ENCODE peak calls at places on chromosomes 1 and 21, in five cellular contexts. V, L, E, U and Q are unnamed samples. For H3K27me3, the result is how much of the 10 kb centered on the place peaks cover.

GRCh38 chr1:68104155-68104554 is 53.7 kb upstream of the DIRAS3 start:
- DNase-seq in V (no peak), L (no peak), E (no peak), U (no peak), Q (no peak)

GRCh38 chr1:50661626-50662025 is 238.4 kb upstream of the DMRTA2 start:
- DNase-seq in V (no peak), L (no peak), E (no peak), U (no peak), Q (no peak)

GRCh38 chr1:174135200-174135599 is 24.1 kb upstream of the RABGAP1L start:
- DNase-seq in V (no peak), L (no peak), E (no peak), U (no peak), Q (no peak)

GRCh38 chr1:197130677-197131304 is 15.7 kb downstream of the ASPM start:
- DNase-seq in V (no peak), L (no peak), E (no peak), U (no peak), Q (no peak)

GRCh38 chr1:18807334-18808063 is 52.0 kb downstream of the TAS1R2 start:
- DNase-seq in V (peak), L (no peak), E (no peak), U (no peak), Q (no peak)

GRCh38 chr1:29653034-29653810 is 416.9 kb downstream of the PTPRU start:
- DNase-seq in V (peak), L (no peak), E (no peak), U (no peak), Q (no peak)

GRCh38 chr1:161069201-161069685 is 448 bp downstream of the ARHGAP30 start:
- DNase-seq in V (no peak), L (no peak), E (no peak), U (no peak), Q (no peak)

GRCh38 chr1:211564084-211564483 is 14.9 kb downstream of the SLC30A1 start:
- DNase-seq in V (no peak), L (no peak), E (no peak), U (no peak), Q (no peak)

GRCh38 chr1:229042482-229042881 is 228.4 kb upstream of the RAB4A start:
- DNase-seq in V (no peak), L (no peak), E (no peak), U (no peak), Q (no peak)

GRCh38 chr1:203274603-203275381 is 30.5 kb upstream of the BTG2 start:
- DNase-seq in V (no peak), L (no peak), E (no peak), U (no peak), Q (no peak)

GRCh38 chr1:235138821-235139220 is 10.2 kb upstream of the TOMM20 start:
- DNase-seq in V (no peak), L (no peak), E (no peak), U (no peak), Q (no peak)

GRCh38 chr1:3067671-3068399 is 1.2 kb upstream of the PRDM16 start:
- DNase-seq in V (no peak), L (no peak), E (no peak), U (no peak), Q (no peak)

GRCh38 chr1:241156231-241156965 is 200.6 kb downstream of the RGS7 start:
- DNase-seq in V (no peak), L (no peak), E (no peak), U (no peak), Q (no peak)

GRCh38 chr21:44598031-44598430 is 2.4 kb upstream of the KRTAP10-7 start:
- DNase-seq in V (no peak), L (no peak), E (no peak), U (no peak), Q (no peak)

GRCh38 chr1:197614916-197615692 is 160.2 kb downstream of the DENND1B start:
- DNase-seq in V (peak), L (peak), E (peak), U (no peak), Q (peak)

GRCh38 chr1:153260980-153261792 is 1.7 kb downstream of the LORICRIN start:
- DNase-seq in V (peak), L (no peak), E (no peak), U (no peak), Q (no peak)

GRCh38 chr1:36446261-36446660 is 4.0 kb downstream of the OSCP1 start:
- DNase-seq in V (peak), L (peak), E (no peak), U (no peak), Q (no peak)

GRCh38 chr1:183349201-183349711 is 68.9 kb downstream of the NMNAT2 start:
- DNase-seq in V (no peak), L (no peak), E (no peak), U (no peak), Q (no peak)

GRCh38 chr1:211285196-211285595 is 26.0 kb downstream of the RCOR3 start:
- DNase-seq in V (no peak), L (no peak), E (no peak), U (no peak), Q (no peak)

GRCh38 chr21:25660233-25660632 is 21.2 kb downstream of the JAM2 start:
- DNase-seq in V (no peak), L (no peak), E (no peak), U (no peak), Q (no peak)

GRCh38 chr1:228351850-228352249 is 54.8 kb downstream of the TRIM11 start:
- DNase-seq in V (no peak), L (no peak), E (no peak), U (no peak), Q (no peak)

GRCh38 chr1:227788279-227789041 is 27.0 kb upstream of the PRSS38 start:
- DNase-seq in V (peak), L (peak), E (no peak), U (peak), Q (peak)

GRCh38 chr1:206706298-206706791 is 21.6 kb downstream of the MAPKAPK2 start:
- DNase-seq in V (no peak), L (no peak), E (no peak), U (no peak), Q (no peak)

GRCh38 chr1:104878203-104878911 is 1128.7 kb downstream of the AMY1C start:
- DNase-seq in V (no peak), L (peak), E (no peak), U (peak), Q (no peak)

GRCh38 chr1:88983791-88984552 is 8.5 kb downstream of the KYAT3 start:
- DNase-seq in V (peak), L (peak), E (no peak), U (no peak), Q (peak)
- H3K27me3 ChIP-seq in V (under half), L (under half), E (under half), U (under half), Q (under half)

GRCh38 chr1:47934243-47934805 is 62.9 kb downstream of the TRABD2B start:
- DNase-seq in V (no peak), L (no peak), E (no peak), U (no peak), Q (no peak)

GRCh38 chr1:47935163-47935562 is 62.0 kb downstream of the TRABD2B start:
- DNase-seq in V (no peak), L (no peak), E (no peak), U (no peak), Q (no peak)

GRCh38 chr1:47930215-47930885 is 66.8 kb downstream of the TRABD2B start:
- DNase-seq in V (no peak), L (no peak), E (no peak), U (no peak), Q (no peak)

GRCh38 chr1:47932744-47933143 is 64.4 kb downstream of the TRABD2B start:
- DNase-seq in V (no peak), L (no peak), E (no peak), U (no peak), Q (no peak)

DNA sequence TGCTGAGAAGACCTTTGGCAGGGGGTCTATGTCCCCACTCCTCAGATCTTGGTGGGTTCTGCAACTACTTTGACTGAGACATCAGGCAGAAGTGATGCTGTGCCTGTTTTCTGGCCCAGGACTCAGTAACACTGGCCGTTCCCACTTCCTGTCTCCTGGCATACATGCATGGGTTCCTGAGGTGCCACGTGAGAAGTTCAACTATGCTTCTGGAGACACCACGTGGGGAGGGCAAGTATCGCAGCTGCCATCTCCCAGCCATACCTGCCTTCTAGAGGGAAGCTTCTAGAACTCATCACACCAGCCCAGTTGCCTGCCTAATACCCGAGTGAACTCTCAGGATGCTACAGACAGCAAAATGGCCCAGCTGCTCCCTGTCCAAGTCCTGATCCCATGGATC is 65.8 kb downstream of the TRABD2B start:
- DNase-seq in V (peak), L (peak), E (no peak), U (no peak), Q (peak)
- TF ChIP-seq SRF in V (no peak), L (no peak), E (no peak), U (no peak), Q (no peak)

GRCh38 chr1:48878191-48878940 is 101.7 kb upstream of the BEND5 start:
- DNase-seq in V (no peak), L (no peak), E (no peak), U (no peak), Q (no peak)
- TF ChIP-seq SIN3A in V (no peak), L (no peak), E (no peak), U (no peak), Q (no peak)

GRCh38 chr1:47417129-47418044 is 1.3 kb downstream of the FOXE3 start:
- DNase-seq in V (no peak), L (no peak), E (no peak), U (no peak), Q (no peak)

GRCh38 chr1:47416319-47417128 is 439 bp downstream of the FOXE3 start:
- DNase-seq in V (no peak), L (no peak), E (no peak), U (no peak), Q (no peak)

GRCh38 chr1:47415728-47416318 is at the start of gene FOXE3:
- DNase-seq in V (no peak), L (no peak), E (no peak), U (no peak), Q (no peak)

GRCh38 chr1:47418681-47419272 is 2.7 kb downstream of the FOXE3 start:
- DNase-seq in V (no peak), L (no peak), E (no peak), U (no peak), Q (no peak)

DNA sequence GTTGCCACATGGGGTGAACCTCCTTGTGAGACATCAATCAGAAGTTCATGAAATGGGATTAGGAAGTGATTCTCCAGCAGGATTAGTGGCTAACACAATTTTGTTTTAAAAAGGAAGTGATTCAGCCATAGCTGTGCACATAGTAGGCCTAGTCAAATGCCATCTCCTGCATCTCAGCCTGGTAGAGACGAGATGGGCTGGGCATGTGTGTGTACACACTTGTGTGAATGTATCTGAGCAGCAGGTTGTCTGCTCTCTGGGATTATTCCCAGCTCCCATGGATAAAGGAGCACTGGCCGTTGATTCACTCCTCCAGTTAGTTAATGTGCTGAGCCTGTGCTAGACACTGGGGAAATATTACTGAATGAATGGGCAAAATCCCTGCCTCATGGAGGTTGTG is 2.0 kb downstream of the FOXE3 start:
- DNase-seq in V (no peak), L (no peak), E (no peak), U (no peak), Q (no peak)
- H3K27me3 ChIP-seq in V (under half), L (under half), E (under half), U (under half), Q (under half)

DNA sequence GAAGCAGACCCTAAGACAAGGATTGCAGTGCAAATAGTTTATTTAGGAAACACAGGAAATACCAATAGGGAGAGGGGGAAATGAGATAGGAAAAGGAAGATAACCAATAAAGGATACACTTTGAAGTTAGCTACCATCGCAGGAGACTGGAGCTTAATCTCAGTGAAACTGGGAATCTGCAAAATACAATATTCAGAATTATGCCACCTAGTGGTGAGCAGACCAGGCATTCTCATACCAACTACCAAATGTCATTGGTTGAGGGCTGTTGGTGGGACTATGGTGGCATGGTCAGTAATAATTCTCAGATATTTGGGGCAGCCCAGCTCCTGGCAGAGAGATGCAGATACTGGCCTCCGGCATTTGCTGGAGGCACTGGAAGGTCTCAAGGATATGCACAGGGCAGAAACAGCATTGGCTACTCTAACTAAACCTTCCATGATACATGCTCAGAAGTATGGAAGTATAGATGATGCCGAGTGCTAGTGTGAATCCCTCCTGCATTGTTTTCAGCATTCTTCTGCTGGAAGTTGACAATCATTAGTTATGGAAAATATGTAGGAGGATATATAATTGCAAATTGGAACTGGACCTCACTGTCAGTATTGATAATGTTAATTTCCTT is 11.8 kb upstream of the ZFP69B start:
- DNase-seq in V (peak), L (peak), E (no peak), U (no peak), Q (no peak)
- TF ChIP-seq SRF in V (no peak), L (no peak), E (no peak), U (no peak), Q (no peak)

DNA sequence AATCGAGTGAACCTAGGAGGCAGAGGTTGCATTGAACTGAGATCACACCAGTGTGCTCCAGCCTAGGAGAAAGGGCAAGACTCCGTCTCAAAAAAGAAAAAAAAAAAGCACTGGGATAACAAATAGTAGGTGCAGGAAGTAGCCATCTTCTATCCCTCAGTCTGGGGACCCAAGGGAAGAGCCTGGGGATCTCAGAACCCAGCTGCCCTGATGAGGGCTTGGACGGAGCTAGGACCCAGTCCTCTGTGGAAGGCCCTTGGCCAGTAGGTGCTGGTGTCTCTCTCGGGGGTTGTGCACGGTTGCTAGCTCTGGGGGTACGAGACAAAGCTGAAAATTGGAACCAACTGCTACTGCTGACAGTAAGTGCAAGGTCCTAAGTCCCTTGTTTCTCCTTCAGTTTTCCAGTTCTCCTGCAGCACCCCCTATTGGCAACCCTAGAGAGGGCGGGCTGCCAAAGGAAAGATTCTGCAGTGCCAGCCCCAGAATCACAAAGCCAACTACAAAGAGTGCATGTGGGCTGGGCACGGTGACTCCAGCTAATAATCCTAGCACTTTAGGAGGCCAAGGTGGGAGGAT is 57.6 kb upstream of the KIF1B start:
- DNase-seq in V (peak), L (no peak), E (no peak), U (no peak), Q (peak)
- TF ChIP-seq SIN3A in V (no peak), L (no peak), E (no peak), U (no peak), Q (no peak)

DNA sequence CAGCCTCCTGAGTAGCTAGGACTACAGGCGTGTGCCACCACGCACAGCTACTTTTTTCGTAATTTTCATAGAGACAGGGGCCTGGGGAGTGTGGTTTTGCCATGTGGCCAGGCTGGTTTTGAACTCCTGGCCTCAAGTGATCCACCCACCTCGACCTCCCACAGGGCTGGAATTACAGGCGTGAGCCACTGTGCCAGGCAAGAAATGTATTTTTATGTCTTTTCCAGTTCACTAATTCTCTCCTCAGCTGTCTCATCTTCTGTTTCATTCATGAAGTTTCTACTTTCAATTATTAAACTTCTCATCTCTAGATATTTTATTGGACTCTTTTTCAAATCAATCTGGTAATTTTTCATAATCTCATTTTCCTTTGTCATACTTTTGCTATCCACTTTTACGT is 72.1 kb upstream of the DISP3 start:
- DNase-seq in V (no peak), L (no peak), E (no peak), U (no peak), Q (no peak)
- H3K27me3 ChIP-seq in V (under half), L (under half), E (under half), U (under half), Q (under half)

DNA sequence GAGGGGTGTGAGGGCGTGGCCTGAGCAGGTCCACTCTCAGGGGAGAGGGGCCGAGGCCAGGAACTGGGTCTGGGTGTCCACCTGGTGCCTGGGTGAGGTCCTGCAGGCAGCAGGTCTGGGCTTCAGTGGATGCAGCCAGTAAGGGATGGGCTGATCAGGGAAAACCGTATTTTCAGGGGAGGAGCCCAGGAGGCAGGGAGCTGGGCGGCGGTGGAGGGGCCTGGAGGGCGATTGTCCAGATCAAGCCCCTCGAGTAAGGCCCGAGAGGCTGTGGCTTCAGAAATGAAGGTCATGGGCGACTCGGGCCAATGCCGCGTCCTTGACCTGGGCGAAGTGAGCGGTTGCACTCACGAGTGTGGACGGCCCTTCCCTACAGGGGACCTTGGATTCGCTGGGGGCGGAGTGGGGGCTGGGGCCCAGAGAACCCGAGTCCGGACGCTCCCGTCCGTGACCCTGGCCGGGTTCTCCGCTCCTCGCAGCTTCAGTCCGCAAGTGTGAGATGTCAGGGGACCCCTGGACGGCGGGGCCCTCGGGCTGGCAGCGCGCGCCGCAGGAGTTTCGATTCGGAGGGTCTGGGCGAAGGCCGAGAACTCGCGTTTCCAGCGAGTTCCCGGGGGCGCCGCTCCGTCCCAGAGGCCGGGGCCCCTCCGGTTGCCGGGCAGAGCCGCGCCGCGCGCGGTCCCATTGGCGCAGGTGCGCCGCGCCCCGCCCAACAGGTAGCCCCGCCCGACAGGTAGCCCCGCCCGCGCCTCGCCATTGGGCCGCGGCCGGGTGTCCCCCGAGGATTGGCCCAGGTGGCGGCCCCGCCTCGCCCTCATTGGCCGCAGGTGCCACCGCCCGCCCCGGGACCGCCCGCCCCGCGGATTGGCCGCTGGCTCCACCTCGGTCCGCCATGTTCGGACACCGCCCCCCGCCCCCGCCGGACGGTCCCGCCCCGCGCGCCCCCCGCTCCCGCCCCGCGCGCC is at the start of gene PRKCZ:
- DNase-seq in V (peak), L (peak), E (peak), U (peak), Q (peak)
- TF ChIP-seq SRF in V (no peak), L (no peak), E (no peak), U (no peak), Q (no peak)

GRCh38 chr1:77539510-77540142 is 142.8 kb downstream of the ZZZ3 start:
- DNase-seq in V (no peak), L (no peak), E (no peak), U (no peak), Q (no peak)

GRCh38 chr1:77534456-77534855 is 148.0 kb downstream of the ZZZ3 start:
- DNase-seq in V (no peak), L (no peak), E (no peak), U (no peak), Q (no peak)

GRCh38 chr1:77538956-77539509 is 143.4 kb downstream of the ZZZ3 start:
- DNase-seq in V (no peak), L (peak), E (no peak), U (no peak), Q (no peak)

GRCh38 chr1:77533660-77534295 is 148.7 kb downstream of the ZZZ3 start:
- DNase-seq in V (peak), L (peak), E (no peak), U (peak), Q (peak)

GRCh38 chr1:77536813-77537212 is 145.6 kb downstream of the ZZZ3 start:
- DNase-seq in V (no peak), L (no peak), E (no peak), U (no peak), Q (peak)
- TF ChIP-seq SIN3A in V (no peak), L (no peak), E (no peak), U (no peak), Q (peak)